ENCODE peak calls at places on chromosomes 5 and 9, in eight cellular contexts. B is LHCN-M2; X is MM.1S; H is stimulated activated CD8-positive, alpha-beta memory T cell treated with anti-CD3 and anti-CD28 coated beads, Interleukin-4, amount 100 ng/mL, for 4 hours; N is stimulated activated CD4-positive, alpha-beta T cell treated with anti-CD3 and anti-CD28 coated beads, Interleukin-1b, Interleukin-23, amount 100 ng/mL, for 1 hour; R is activated T-cell treated with anti-CD3 and anti-CD28 coated beads, Interleukin-2, amount 50 U/mL, for 1 hour; G is suprapubic skin; U is NCI-H1092 treated with DMSO at 0.1 percent for 48 hours. M is an unnamed sample.

GRCh38 chr5:147880461-147880860 is 1.9 kb downstream of the SCGB3A2 start:
- DNase-seq in R (no peak), N (no peak), B (no peak), G (no peak), H (no peak), U (no peak), X (no peak), M (no peak)

GRCh38 chr9:35907732-35908483 is 1.4 kb upstream of the SPAAR start:
- DNase-seq in N (no peak), H (no peak), G (peak), B (peak), X (no peak), R (no peak), U (peak), M (no peak)

GRCh38 chr5:68450245-68450852 is 234.8 kb downstream of the PIK3R1 start:
- DNase-seq in H (no peak), U (no peak), R (no peak), X (no peak), G (no peak), N (no peak), B (peak), M (no peak)

GRCh38 chr9:9631302-9631701 is 981.5 kb downstream of the PTPRD start:
- DNase-seq in X (peak), N (no peak), U (no peak), H (no peak), R (no peak), B (no peak), G (no peak), M (no peak)

GRCh38 chr5:72241346-72242003 is 78.6 kb downstream of the MRPS27 start:
- DNase-seq in N (no peak), H (no peak), B (no peak), U (peak), X (no peak), R (no peak), G (no peak), M (no peak)

GRCh38 chr5:34657550-34657921 is 1.4 kb downstream of the RAI14 start:
- DNase-seq in G (peak), X (no peak), B (peak), U (no peak), N (no peak), H (no peak), R (no peak), M (no peak)

GRCh38 chr9:85212887-85213286 is 528.9 kb downstream of the AGTPBP1 start:
- DNase-seq in R (no peak), X (no peak), N (no peak), G (no peak), H (no peak), U (no peak), B (no peak), M (no peak)

GRCh38 chr5:159262472-159262858 is 625 bp upstream of the UBLCP1 start:
- DNase-seq in B (peak), N (no peak), G (no peak), H (no peak), U (no peak), X (no peak), R (no peak), M (no peak)

GRCh38 chr5:24855485-24855884 is 210.7 kb upstream of the CDH10 start:
- DNase-seq in B (no peak), U (no peak), R (no peak), X (no peak), H (no peak), N (no peak), G (no peak), M (no peak)

GRCh38 chr9:14895806-14896205 is 14.4 kb downstream of the FREM1 start:
- DNase-seq in N (no peak), B (no peak), H (no peak), R (no peak), G (no peak), X (no peak), U (no peak), M (no peak)

GRCh38 chr9:8558176-8558575 is 758.6 kb upstream of the DMAC1 start:
- DNase-seq in R (no peak), U (no peak), H (no peak), X (no peak), G (no peak), N (no peak), B (no peak), M (no peak)

GRCh38 chr9:123828449-123828848 is 101.5 kb downstream of the DENND1A start:
- DNase-seq in H (no peak), X (no peak), G (no peak), B (no peak), R (no peak), N (no peak), U (no peak), M (no peak)

GRCh38 chr9:105662184-105663104 is at the start of gene TAL2:
- DNase-seq in R (no peak), G (no peak), B (no peak), N (no peak), U (no peak), H (no peak), X (no peak), M (no peak)

GRCh38 chr9:137192448-137192780 is 3.9 kb downstream of the SSNA1 start:
- DNase-seq in R (no peak), B (no peak), G (no peak), H (no peak), X (no peak), U (no peak), N (no peak), M (no peak)

GRCh38 chr9:130258999-130259398 is 6.6 kb upstream of the HMCN2 start:
- DNase-seq in H (no peak), X (no peak), U (no peak), N (no peak), B (no peak), R (no peak), G (no peak), M (no peak)

GRCh38 chr5:56580864-56581263 is 234.5 kb upstream of the MAP3K1 start:
- DNase-seq in U (no peak), N (no peak), X (no peak), G (no peak), R (no peak), H (no peak), B (no peak), M (no peak)

GRCh38 chr5:17888155-17888554 is 253.9 kb downstream of the TAF11L14 start:
- DNase-seq in U (no peak), R (no peak), B (no peak), N (no peak), X (no peak), H (no peak), G (no peak), M (no peak)

GRCh38 chr5:150656191-150657132 is 4.6 kb upstream of the MYOZ3 start:
- DNase-seq in G (peak), H (peak), U (peak), X (peak), N (peak), R (peak), B (peak), M (peak)

GRCh38 chr5:95084757-95085156 is 200.1 kb downstream of the MCTP1 start:
- DNase-seq in H (no peak), U (no peak), B (no peak), X (no peak), G (no peak), N (no peak), R (no peak), M (no peak)

GRCh38 chr9:91905958-91906585 is 44.0 kb downstream of the ROR2 start:
- DNase-seq in N (no peak), G (no peak), X (peak), U (no peak), B (no peak), R (peak), H (no peak), M (peak)

GRCh38 chr9:117720066-117720465 is 15.9 kb downstream of the TLR4 start:
- DNase-seq in G (no peak), X (no peak), N (no peak), U (no peak), B (no peak), H (no peak), R (no peak), M (no peak)

GRCh38 chr9:119004618-119004990 is 364.6 kb downstream of the BRINP1 start:
- DNase-seq in B (peak), R (no peak), U (no peak), N (no peak), H (no peak), X (no peak), G (peak), M (no peak)

GRCh38 chr5:132389051-132389331 is 19.5 kb downstream of the SLC22A5 start:
- DNase-seq in R (no peak), B (peak), N (no peak), U (no peak), H (no peak), G (no peak), X (no peak), M (no peak)

GRCh38 chr5:75710630-75711029 is 6.6 kb downstream of the POC5 start:
- DNase-seq in X (no peak), N (no peak), U (no peak), B (no peak), G (no peak), R (no peak), H (no peak), M (no peak)

GRCh38 chr9:33106827-33107621 is 30.6 kb upstream of the SMU1 start:
- DNase-seq in H (no peak), B (peak), R (no peak), G (no peak), N (no peak), X (no peak), U (no peak), M (no peak)

GRCh38 chr5:124744170-124744911 is 2.1 kb downstream of the ZNF608 start:
- DNase-seq in G (no peak), N (no peak), H (no peak), U (peak), X (no peak), B (peak), R (no peak), M (no peak)

GRCh38 chr5:116354699-116355098 is 219.9 kb downstream of the SEMA6A start:
- DNase-seq in X (no peak), H (no peak), B (no peak), R (no peak), N (no peak), U (no peak), G (no peak), M (no peak)

GRCh38 chr5:76137887-76138542 is 54.8 kb downstream of the SV2C start:
- DNase-seq in N (no peak), G (no peak), R (no peak), B (no peak), H (no peak), X (no peak), U (no peak), M (no peak)

GRCh38 chr5:59152701-59153245 is 569.9 kb downstream of the RAB3C start:
- DNase-seq in B (peak), R (no peak), N (no peak), G (no peak), H (no peak), U (no peak), X (peak), M (no peak)

GRCh38 chr5:129716235-129717030 is 31.5 kb upstream of the MINAR2 start:
- DNase-seq in H (no peak), B (no peak), R (no peak), X (no peak), U (no peak), G (no peak), N (no peak), M (no peak)